ENCODE peak calls at places on chromosomes 12 and 14, in five cellular contexts. L, X, A, W and C are unnamed samples.

GRCh38 chr12:12800406-12801180 is 12.6 kb upstream of the DDX47 start:
- DNase-seq in A (no peak), L (no peak), X (no peak), W (no peak), C (no peak)

GRCh38 chr12:19999793-20000138 is 368.6 kb upstream of the PDE3A start:
- DNase-seq in W (no peak), A (no peak), L (no peak), X (no peak), C (no peak)

GRCh38 chr12:121568503-121568902 is 12.3 kb downstream of the KDM2B start:
- DNase-seq in A (no peak), X (no peak), L (no peak), W (no peak), C (no peak)

GRCh38 chr12:79662046-79662811 is 28.5 kb downstream of the PAWR start:
- DNase-seq in W (no peak), A (no peak), X (no peak), L (no peak), C (no peak)

GRCh38 chr12:39403376-39403775 is 39.5 kb downstream of the KIF21A start:
- DNase-seq in A (no peak), X (no peak), W (no peak), L (no peak), C (no peak)

GRCh38 chr12:120583478-120584030 is 2.4 kb upstream of the POP5 start:
- DNase-seq in W (peak), X (peak), A (peak), L (peak), C (peak)

GRCh38 chr12:42097971-42098370 is 46.7 kb downstream of the GXYLT1 start:
- DNase-seq in W (no peak), A (no peak), X (no peak), L (no peak), C (no peak)

GRCh38 chr14:50035214-50035613 is 81.2 kb downstream of the VCPKMT start:
- DNase-seq in L (no peak), A (no peak), W (no peak), X (no peak), C (no peak)

GRCh38 chr12:68792952-68793351 is 15.0 kb upstream of the MDM2 start:
- DNase-seq in X (peak), W (no peak), A (no peak), L (no peak), C (peak)

GRCh38 chr14:92325835-92326234 is 2.9 kb downstream of the SLC24A4 start:
- DNase-seq in X (no peak), A (no peak), W (no peak), L (no peak), C (no peak)

GRCh38 chr12:53051058-53051880 is 1.4 kb downstream of the TNS2 start:
- DNase-seq in L (peak), X (peak), W (no peak), A (no peak), C (no peak)

GRCh38 chr12:125005652-125006051 is 12.2 kb downstream of the BRI3BP start:
- DNase-seq in W (no peak), L (no peak), X (no peak), A (no peak), C (no peak)

GRCh38 chr14:21846227-21846885 is 172.7 kb upstream of the OR4E1 start:
- DNase-seq in A (no peak), L (no peak), W (peak), X (no peak), C (peak)

GRCh38 chr12:105315726-105316125 is 14.8 kb upstream of the C12orf75 start:
- DNase-seq in L (no peak), W (no peak), A (no peak), X (no peak), C (no peak)